ENCODE peak calls at places on chromosomes 11 and 22, in ten cellular contexts. One of them, this sample, is unnamed.

GRCh38 chr11:22859756-22860155 is 518 bp downstream of the CCDC179 start:
- DNase-seq in non-pigmented ciliary epithelial cell: no peak
- DNase-seq in lower leg skin: no peak
- DNase-seq in ureter: no peak
- DNase-seq in sigmoid colon: no peak
- DNase-seq in A549: no peak
- DNase-seq in memory B cell: no peak
- DNase-seq in psoas muscle: no peak
- DNase-seq in stimulated activated CD4-positive, alpha-beta T cell treated with anti-CD3 and anti-CD28 coated beads, Interleukin-2, amount 100 ng/mL, for 24 hours: no peak
- DNase-seq in HS-27A: no peak
- DNase-seq in this sample: no peak

GRCh38 chr22:24532075-24532474 is 22.9 kb downstream of the GUCD1 start:
- DNase-seq in non-pigmented ciliary epithelial cell: no peak
- DNase-seq in stimulated activated CD4-positive, alpha-beta T cell treated with anti-CD3 and anti-CD28 coated beads, Interleukin-2, amount 100 ng/mL, for 24 hours: no peak
- DNase-seq in ureter: no peak
- DNase-seq in HS-27A: no peak
- DNase-seq in lower leg skin: no peak
- DNase-seq in sigmoid colon: no peak
- DNase-seq in psoas muscle: peak; percentile 3
- DNase-seq in memory B cell: no peak
- DNase-seq in A549: no peak
- DNase-seq in this sample: no peak

GRCh38 chr22:38843716-38844660 is at the start of gene NPTXR:
- DNase-seq in stimulated activated CD4-positive, alpha-beta T cell treated with anti-CD3 and anti-CD28 coated beads, Interleukin-2, amount 100 ng/mL, for 24 hours: peak; percentile 58
- DNase-seq in sigmoid colon: no peak
- DNase-seq in non-pigmented ciliary epithelial cell: no peak
- DNase-seq in memory B cell: no peak
- DNase-seq in psoas muscle: peak; percentile 76
- DNase-seq in ureter: no peak
- DNase-seq in lower leg skin: no peak
- DNase-seq in HS-27A: no peak
- DNase-seq in A549: peak; percentile 40
- DNase-seq in this sample: no peak

GRCh38 chr11:57311109-57311936 is 13.4 kb downstream of the TNKS1BP1 start:
- DNase-seq in sigmoid colon: peak; percentile 98
- DNase-seq in lower leg skin: peak; percentile 95
- DNase-seq in ureter: peak; percentile 96
- DNase-seq in stimulated activated CD4-positive, alpha-beta T cell treated with anti-CD3 and anti-CD28 coated beads, Interleukin-2, amount 100 ng/mL, for 24 hours: peak; percentile 84
- DNase-seq in psoas muscle: peak; percentile 99
- DNase-seq in HS-27A: peak; percentile 92
- DNase-seq in non-pigmented ciliary epithelial cell: peak; percentile 81
- DNase-seq in memory B cell: no peak
- DNase-seq in A549: peak; percentile 92
- DNase-seq in this sample: peak; percentile 37

GRCh38 chr11:69317401-69318092 is 23.6 kb downstream of the MYEOV start:
- DNase-seq in A549: no peak
- DNase-seq in lower leg skin: no peak
- DNase-seq in memory B cell: no peak
- DNase-seq in ureter: no peak
- DNase-seq in HS-27A: no peak
- DNase-seq in sigmoid colon: peak; percentile 8
- DNase-seq in psoas muscle: no peak
- DNase-seq in non-pigmented ciliary epithelial cell: no peak
- DNase-seq in stimulated activated CD4-positive, alpha-beta T cell treated with anti-CD3 and anti-CD28 coated beads, Interleukin-2, amount 100 ng/mL, for 24 hours: no peak
- DNase-seq in this sample: no peak

GRCh38 chr11:110711776-110712642 is at the start of gene ARHGAP20:
- DNase-seq in non-pigmented ciliary epithelial cell: no peak
- DNase-seq in lower leg skin: peak; percentile 26
- DNase-seq in A549: peak; percentile 14
- DNase-seq in HS-27A: no peak
- DNase-seq in ureter: peak; percentile 75
- DNase-seq in sigmoid colon: peak; percentile 85
- DNase-seq in stimulated activated CD4-positive, alpha-beta T cell treated with anti-CD3 and anti-CD28 coated beads, Interleukin-2, amount 100 ng/mL, for 24 hours: peak; percentile 68
- DNase-seq in psoas muscle: peak; percentile 83
- DNase-seq in memory B cell: peak; percentile 66
- DNase-seq in this sample: peak; percentile 65

GRCh38 chr22:41636467-41636866 is 15.4 kb downstream of the XRCC6 start:
- DNase-seq in sigmoid colon: no peak
- DNase-seq in A549: peak; percentile 33
- DNase-seq in psoas muscle: peak; percentile 82
- DNase-seq in ureter: no peak
- DNase-seq in stimulated activated CD4-positive, alpha-beta T cell treated with anti-CD3 and anti-CD28 coated beads, Interleukin-2, amount 100 ng/mL, for 24 hours: no peak
- DNase-seq in HS-27A: no peak
- DNase-seq in lower leg skin: no peak
- DNase-seq in memory B cell: no peak
- DNase-seq in non-pigmented ciliary epithelial cell: no peak
- DNase-seq in this sample: no peak

GRCh38 chr22:32413715-32414114 is 1.7 kb upstream of the RTCB start:
- DNase-seq in memory B cell: no peak
- DNase-seq in stimulated activated CD4-positive, alpha-beta T cell treated with anti-CD3 and anti-CD28 coated beads, Interleukin-2, amount 100 ng/mL, for 24 hours: no peak
- DNase-seq in A549: peak; percentile 18
- DNase-seq in sigmoid colon: no peak
- DNase-seq in HS-27A: no peak
- DNase-seq in lower leg skin: no peak
- DNase-seq in ureter: no peak
- DNase-seq in non-pigmented ciliary epithelial cell: no peak
- DNase-seq in psoas muscle: no peak
- DNase-seq in this sample: no peak

GRCh38 chr11:126585388-126586302 is 230.2 kb downstream of the ST3GAL4 start:
- DNase-seq in psoas muscle: peak; percentile 66
- DNase-seq in non-pigmented ciliary epithelial cell: peak; percentile 83
- DNase-seq in sigmoid colon: peak; percentile 76
- DNase-seq in A549: peak; percentile 65
- DNase-seq in stimulated activated CD4-positive, alpha-beta T cell treated with anti-CD3 and anti-CD28 coated beads, Interleukin-2, amount 100 ng/mL, for 24 hours: no peak
- DNase-seq in memory B cell: no peak
- DNase-seq in HS-27A: peak; percentile 68
- DNase-seq in ureter: peak; percentile 73
- DNase-seq in lower leg skin: peak; percentile 63
- DNase-seq in this sample: no peak

GRCh38 chr22:42947211-42947990 is 67.5 kb downstream of the PACSIN2 start:
- DNase-seq in psoas muscle: peak; percentile 82
- DNase-seq in stimulated activated CD4-positive, alpha-beta T cell treated with anti-CD3 and anti-CD28 coated beads, Interleukin-2, amount 100 ng/mL, for 24 hours: no peak
- DNase-seq in HS-27A: no peak
- DNase-seq in lower leg skin: no peak
- DNase-seq in non-pigmented ciliary epithelial cell: no peak
- DNase-seq in memory B cell: no peak
- DNase-seq in sigmoid colon: no peak
- DNase-seq in A549: peak; percentile 44
- DNase-seq in ureter: no peak
- DNase-seq in this sample: no peak

GRCh38 chr11:114284914-114285313 is 11.3 kb upstream of the NNMT start:
- DNase-seq in stimulated activated CD4-positive, alpha-beta T cell treated with anti-CD3 and anti-CD28 coated beads, Interleukin-2, amount 100 ng/mL, for 24 hours: no peak
- DNase-seq in psoas muscle: no peak
- DNase-seq in HS-27A: no peak
- DNase-seq in lower leg skin: no peak
- DNase-seq in ureter: no peak
- DNase-seq in A549: no peak
- DNase-seq in memory B cell: no peak
- DNase-seq in non-pigmented ciliary epithelial cell: no peak
- DNase-seq in sigmoid colon: no peak
- DNase-seq in this sample: no peak

GRCh38 chr11:1196516-1197391 is 26.1 kb upstream of the MUC5B start:
- DNase-seq in non-pigmented ciliary epithelial cell: no peak
- DNase-seq in memory B cell: no peak
- DNase-seq in sigmoid colon: peak; percentile 55
- DNase-seq in stimulated activated CD4-positive, alpha-beta T cell treated with anti-CD3 and anti-CD28 coated beads, Interleukin-2, amount 100 ng/mL, for 24 hours: no peak
- DNase-seq in lower leg skin: no peak
- DNase-seq in psoas muscle: peak; percentile 38
- DNase-seq in ureter: no peak
- DNase-seq in A549: no peak
- DNase-seq in HS-27A: no peak
- DNase-seq in this sample: no peak

GRCh38 chr22:41286639-41287091 is 678 bp upstream of the RANGAP1 start:
- DNase-seq in lower leg skin: peak; percentile 30
- DNase-seq in stimulated activated CD4-positive, alpha-beta T cell treated with anti-CD3 and anti-CD28 coated beads, Interleukin-2, amount 100 ng/mL, for 24 hours: peak; percentile 41
- DNase-seq in memory B cell: no peak
- DNase-seq in non-pigmented ciliary epithelial cell: no peak
- DNase-seq in A549: peak; percentile 22
- DNase-seq in psoas muscle: no peak
- DNase-seq in HS-27A: no peak
- DNase-seq in sigmoid colon: no peak
- DNase-seq in ureter: no peak
- DNase-seq in this sample: no peak

GRCh38 chr11:115887316-115887715 is 383.1 kb upstream of the CADM1 start:
- DNase-seq in non-pigmented ciliary epithelial cell: no peak
- DNase-seq in stimulated activated CD4-positive, alpha-beta T cell treated with anti-CD3 and anti-CD28 coated beads, Interleukin-2, amount 100 ng/mL, for 24 hours: no peak
- DNase-seq in sigmoid colon: no peak
- DNase-seq in HS-27A: no peak
- DNase-seq in memory B cell: no peak
- DNase-seq in lower leg skin: no peak
- DNase-seq in A549: no peak
- DNase-seq in psoas muscle: no peak
- DNase-seq in ureter: no peak
- DNase-seq in this sample: no peak

GRCh38 chr11:68260484-68260883 is 11.3 kb downstream of the C11orf24 start:
- DNase-seq in A549: no peak
- DNase-seq in stimulated activated CD4-positive, alpha-beta T cell treated with anti-CD3 and anti-CD28 coated beads, Interleukin-2, amount 100 ng/mL, for 24 hours: no peak
- DNase-seq in sigmoid colon: no peak
- DNase-seq in lower leg skin: no peak
- DNase-seq in psoas muscle: no peak
- DNase-seq in memory B cell: no peak
- DNase-seq in non-pigmented ciliary epithelial cell: no peak
- DNase-seq in HS-27A: no peak
- DNase-seq in ureter: no peak
- DNase-seq in this sample: no peak

GRCh38 chr11:116808262-116809175 is 14.6 kb downstream of the APOA4 start:
- DNase-seq in sigmoid colon: peak; percentile 30
- DNase-seq in lower leg skin: no peak
- DNase-seq in psoas muscle: no peak
- DNase-seq in A549: no peak
- DNase-seq in ureter: no peak
- DNase-seq in memory B cell: no peak
- DNase-seq in stimulated activated CD4-positive, alpha-beta T cell treated with anti-CD3 and anti-CD28 coated beads, Interleukin-2, amount 100 ng/mL, for 24 hours: no peak
- DNase-seq in HS-27A: no peak
- DNase-seq in non-pigmented ciliary epithelial cell: no peak
- DNase-seq in this sample: no peak

GRCh38 chr11:34406413-34406812 is 32.3 kb upstream of the CAT start:
- DNase-seq in HS-27A: no peak
- DNase-seq in lower leg skin: no peak
- DNase-seq in stimulated activated CD4-positive, alpha-beta T cell treated with anti-CD3 and anti-CD28 coated beads, Interleukin-2, amount 100 ng/mL, for 24 hours: no peak
- DNase-seq in ureter: no peak
- DNase-seq in A549: no peak
- DNase-seq in non-pigmented ciliary epithelial cell: no peak
- DNase-seq in psoas muscle: no peak
- DNase-seq in sigmoid colon: no peak
- DNase-seq in memory B cell: no peak
- DNase-seq in this sample: no peak

GRCh38 chr22:42277988-42278776 is 7.7 kb upstream of the TCF20 start:
- DNase-seq in non-pigmented ciliary epithelial cell: no peak
- DNase-seq in psoas muscle: peak; percentile 46
- DNase-seq in sigmoid colon: peak; percentile 60
- DNase-seq in HS-27A: no peak
- DNase-seq in stimulated activated CD4-positive, alpha-beta T cell treated with anti-CD3 and anti-CD28 coated beads, Interleukin-2, amount 100 ng/mL, for 24 hours: no peak
- DNase-seq in memory B cell: no peak
- DNase-seq in ureter: no peak
- DNase-seq in A549: no peak
- DNase-seq in lower leg skin: no peak
- DNase-seq in this sample: no peak

GRCh38 chr11:15985127-15985862 is 371.1 kb downstream of the SOX6 start:
- DNase-seq in memory B cell: no peak
- DNase-seq in HS-27A: no peak
- DNase-seq in ureter: no peak
- DNase-seq in stimulated activated CD4-positive, alpha-beta T cell treated with anti-CD3 and anti-CD28 coated beads, Interleukin-2, amount 100 ng/mL, for 24 hours: no peak
- DNase-seq in non-pigmented ciliary epithelial cell: no peak
- DNase-seq in psoas muscle: no peak
- DNase-seq in sigmoid colon: no peak
- DNase-seq in A549: no peak
- DNase-seq in lower leg skin: no peak
- DNase-seq in this sample: no peak